ENCODE peak calls at places on chromosomes 4 and X, in ten cellular contexts. One of them, this sample, is unnamed.
A peak's percentile ranks its signal among the peaks of the same experiment; 100 is the strongest.

GRCh38 chr4:6032249-6033244 is 14.3 kb upstream of the C4orf50 start:
- DNase-seq in body of pancreas: peak; percentile 32
- DNase-seq in transverse colon: no peak
- DNase-seq in CD8-positive, alpha-beta T cell: no peak
- DNase-seq in heart left ventricle: no peak
- DNase-seq in A673: no peak
- DNase-seq in A549: no peak
- DNase-seq in cardiac muscle cell: no peak
- DNase-seq in upper lobe of right lung: no peak
- DNase-seq in gastrocnemius medialis: no peak
- DNase-seq in this sample: no peak

GRCh38 chr4:114076865-114077264 is 97.4 kb upstream of the ARSJ start:
- DNase-seq in heart left ventricle: no peak
- DNase-seq in A549: no peak
- DNase-seq in A673: no peak
- DNase-seq in upper lobe of right lung: no peak
- DNase-seq in body of pancreas: no peak
- DNase-seq in transverse colon: no peak
- DNase-seq in cardiac muscle cell: no peak
- DNase-seq in CD8-positive, alpha-beta T cell: no peak
- DNase-seq in gastrocnemius medialis: no peak
- DNase-seq in this sample: no peak

GRCh38 chr4:47536956-47537355 is 51.9 kb downstream of the ATP10D start:
- DNase-seq in body of pancreas: no peak
- DNase-seq in A673: no peak
- DNase-seq in transverse colon: no peak
- DNase-seq in CD8-positive, alpha-beta T cell: no peak
- DNase-seq in heart left ventricle: no peak
- DNase-seq in upper lobe of right lung: no peak
- DNase-seq in gastrocnemius medialis: no peak
- DNase-seq in A549: no peak
- DNase-seq in cardiac muscle cell: no peak
- DNase-seq in this sample: no peak

GRCh38 chrX:9578083-9578779 is 113.4 kb downstream of the TBL1X start:
- DNase-seq in A549: no peak
- DNase-seq in cardiac muscle cell: peak; percentile 63
- DNase-seq in upper lobe of right lung: no peak
- DNase-seq in heart left ventricle: no peak
- DNase-seq in CD8-positive, alpha-beta T cell: no peak
- DNase-seq in transverse colon: no peak
- DNase-seq in gastrocnemius medialis: no peak
- DNase-seq in A673: no peak
- DNase-seq in body of pancreas: no peak
- DNase-seq in this sample: no peak

GRCh38 chr4:38985363-38986065 is 46.7 kb downstream of the TMEM156 start:
- DNase-seq in gastrocnemius medialis: no peak
- DNase-seq in body of pancreas: no peak
- DNase-seq in cardiac muscle cell: no peak
- DNase-seq in transverse colon: no peak
- DNase-seq in A549: no peak
- DNase-seq in upper lobe of right lung: no peak
- DNase-seq in CD8-positive, alpha-beta T cell: no peak
- DNase-seq in heart left ventricle: no peak
- DNase-seq in A673: no peak
- DNase-seq in this sample: no peak

GRCh38 chr4:176671532-176671931 is 121.2 kb downstream of the VEGFC start:
- DNase-seq in heart left ventricle: peak; percentile 14
- DNase-seq in gastrocnemius medialis: no peak
- DNase-seq in upper lobe of right lung: no peak
- DNase-seq in transverse colon: no peak
- DNase-seq in A549: no peak
- DNase-seq in CD8-positive, alpha-beta T cell: no peak
- DNase-seq in A673: no peak
- DNase-seq in body of pancreas: peak; percentile 15
- DNase-seq in cardiac muscle cell: peak; percentile 95
- DNase-seq in this sample: no peak

GRCh38 chr4:117971406-117971805 is 62.9 kb upstream of the NDST3 start:
- DNase-seq in cardiac muscle cell: no peak
- DNase-seq in gastrocnemius medialis: no peak
- DNase-seq in transverse colon: no peak
- DNase-seq in CD8-positive, alpha-beta T cell: no peak
- DNase-seq in heart left ventricle: no peak
- DNase-seq in A549: no peak
- DNase-seq in A673: peak; percentile 92
- DNase-seq in body of pancreas: no peak
- DNase-seq in upper lobe of right lung: no peak
- DNase-seq in this sample: no peak

GRCh38 chr4:84547211-84547610 is 35.7 kb upstream of the CDS1 start:
- DNase-seq in upper lobe of right lung: no peak
- DNase-seq in body of pancreas: no peak
- DNase-seq in cardiac muscle cell: peak; percentile 25
- DNase-seq in heart left ventricle: no peak
- DNase-seq in gastrocnemius medialis: no peak
- DNase-seq in transverse colon: no peak
- DNase-seq in CD8-positive, alpha-beta T cell: no peak
- DNase-seq in A673: no peak
- DNase-seq in A549: no peak
- DNase-seq in this sample: no peak

GRCh38 chr4:4864443-4864939 is 5.0 kb downstream of the MSX1 start:
- DNase-seq in upper lobe of right lung: no peak
- DNase-seq in body of pancreas: no peak
- DNase-seq in A549: no peak
- DNase-seq in CD8-positive, alpha-beta T cell: no peak
- DNase-seq in cardiac muscle cell: no peak
- DNase-seq in heart left ventricle: no peak
- DNase-seq in A673: no peak
- DNase-seq in gastrocnemius medialis: no peak
- DNase-seq in transverse colon: no peak
- DNase-seq in this sample: no peak

GRCh38 chrX:97057349-97057909 is 173.7 kb downstream of the RPA4 start:
- DNase-seq in heart left ventricle: no peak
- DNase-seq in CD8-positive, alpha-beta T cell: no peak
- DNase-seq in upper lobe of right lung: no peak
- DNase-seq in transverse colon: no peak
- DNase-seq in gastrocnemius medialis: no peak
- DNase-seq in cardiac muscle cell: no peak
- DNase-seq in body of pancreas: no peak
- DNase-seq in A673: no peak
- DNase-seq in A549: no peak
- DNase-seq in this sample: no peak

GRCh38 chr4:38177035-38177791 is 217.0 kb downstream of the PTTG2 start:
- DNase-seq in cardiac muscle cell: peak; percentile 86
- DNase-seq in A673: no peak
- DNase-seq in gastrocnemius medialis: no peak
- DNase-seq in upper lobe of right lung: no peak
- DNase-seq in body of pancreas: peak; percentile 59
- DNase-seq in transverse colon: peak; percentile 46
- DNase-seq in CD8-positive, alpha-beta T cell: peak; percentile 44
- DNase-seq in A549: no peak
- DNase-seq in heart left ventricle: peak; percentile 47
- DNase-seq in this sample: peak; percentile 50

GRCh38 chr4:177596035-177596434 is 153.8 kb upstream of the AGA start:
- DNase-seq in A673: peak; percentile 32
- DNase-seq in body of pancreas: peak; percentile 89
- DNase-seq in upper lobe of right lung: no peak
- DNase-seq in CD8-positive, alpha-beta T cell: no peak
- DNase-seq in heart left ventricle: no peak
- DNase-seq in gastrocnemius medialis: peak; percentile 37
- DNase-seq in A549: peak; percentile 62
- DNase-seq in transverse colon: no peak
- DNase-seq in cardiac muscle cell: peak; percentile 67
- DNase-seq in this sample: no peak

GRCh38 chr4:176761872-176762271 is 30.9 kb downstream of the VEGFC start:
- DNase-seq in upper lobe of right lung: no peak
- DNase-seq in CD8-positive, alpha-beta T cell: no peak
- DNase-seq in A673: no peak
- DNase-seq in A549: no peak
- DNase-seq in heart left ventricle: no peak
- DNase-seq in gastrocnemius medialis: no peak
- DNase-seq in cardiac muscle cell: no peak
- DNase-seq in transverse colon: no peak
- DNase-seq in body of pancreas: no peak
- DNase-seq in this sample: no peak

GRCh38 chrX:2691543-2692220 is 587 bp downstream of the CD99 start:
- DNase-seq in A673: peak; percentile 74
- DNase-seq in heart left ventricle: peak; percentile 75
- DNase-seq in transverse colon: peak; percentile 41
- DNase-seq in CD8-positive, alpha-beta T cell: peak; percentile 26
- DNase-seq in upper lobe of right lung: peak; percentile 82
- DNase-seq in body of pancreas: no peak
- DNase-seq in A549: peak; percentile 52
- DNase-seq in cardiac muscle cell: peak; percentile 62
- DNase-seq in gastrocnemius medialis: peak; percentile 77
- DNase-seq in this sample: no peak

GRCh38 chrX:7582191-7582590 is 260.8 kb upstream of the VCX start:
- DNase-seq in gastrocnemius medialis: no peak
- DNase-seq in A549: no peak
- DNase-seq in CD8-positive, alpha-beta T cell: no peak
- DNase-seq in body of pancreas: no peak
- DNase-seq in heart left ventricle: no peak
- DNase-seq in cardiac muscle cell: no peak
- DNase-seq in A673: no peak
- DNase-seq in transverse colon: no peak
- DNase-seq in upper lobe of right lung: no peak
- DNase-seq in this sample: no peak

GRCh38 chr4:13328591-13328990 is 155.5 kb downstream of the RAB28 start:
- DNase-seq in body of pancreas: no peak
- DNase-seq in A673: no peak
- DNase-seq in cardiac muscle cell: no peak
- DNase-seq in upper lobe of right lung: no peak
- DNase-seq in gastrocnemius medialis: no peak
- DNase-seq in transverse colon: no peak
- DNase-seq in heart left ventricle: no peak
- DNase-seq in A549: no peak
- DNase-seq in CD8-positive, alpha-beta T cell: no peak
- DNase-seq in this sample: no peak

GRCh38 chrX:69535661-69536060 is 31.5 kb downstream of the NALF2 start:
- DNase-seq in cardiac muscle cell: no peak
- DNase-seq in heart left ventricle: no peak
- DNase-seq in CD8-positive, alpha-beta T cell: no peak
- DNase-seq in body of pancreas: no peak
- DNase-seq in transverse colon: no peak
- DNase-seq in A549: no peak
- DNase-seq in gastrocnemius medialis: no peak
- DNase-seq in A673: no peak
- DNase-seq in upper lobe of right lung: no peak
- DNase-seq in this sample: no peak

GRCh38 chr4:86218721-86219481 is 141.0 kb downstream of the MAPK10 start:
- DNase-seq in A673: no peak
- DNase-seq in body of pancreas: no peak
- DNase-seq in CD8-positive, alpha-beta T cell: no peak
- DNase-seq in transverse colon: no peak
- DNase-seq in A549: no peak
- DNase-seq in upper lobe of right lung: no peak
- DNase-seq in cardiac muscle cell: peak; percentile 89
- DNase-seq in gastrocnemius medialis: no peak
- DNase-seq in heart left ventricle: no peak
- DNase-seq in this sample: no peak

GRCh38 chr4:149897784-149898183 is 82.1 kb upstream of the IQCM start:
- DNase-seq in A549: no peak
- DNase-seq in transverse colon: no peak
- DNase-seq in heart left ventricle: no peak
- DNase-seq in body of pancreas: no peak
- DNase-seq in CD8-positive, alpha-beta T cell: no peak
- DNase-seq in upper lobe of right lung: no peak
- DNase-seq in A673: peak; percentile 53
- DNase-seq in cardiac muscle cell: peak; percentile 42
- DNase-seq in gastrocnemius medialis: no peak
- DNase-seq in this sample: no peak

GRCh38 chr4:110074570-110074969 is 123.8 kb downstream of the ELOVL6 start:
- DNase-seq in upper lobe of right lung: no peak
- DNase-seq in A549: no peak
- DNase-seq in heart left ventricle: no peak
- DNase-seq in cardiac muscle cell: no peak
- DNase-seq in gastrocnemius medialis: no peak
- DNase-seq in CD8-positive, alpha-beta T cell: no peak
- DNase-seq in A673: no peak
- DNase-seq in body of pancreas: no peak
- DNase-seq in transverse colon: peak; percentile 17
- DNase-seq in this sample: no peak
- TF ChIP-seq CTCF in upper lobe of right lung: no peak
- TF ChIP-seq CTCF in A549: no peak
- TF ChIP-seq CTCF in heart left ventricle: no peak
- TF ChIP-seq CTCF in cardiac muscle cell: no peak
- TF ChIP-seq CTCF in gastrocnemius medialis: no peak
- TF ChIP-seq CTCF in CD8-positive, alpha-beta T cell: no peak
- TF ChIP-seq CTCF in A673: no peak
- TF ChIP-seq CTCF in body of pancreas: no peak
- TF ChIP-seq CTCF in transverse colon: no peak
- TF ChIP-seq CTCF in this sample: no peak

GRCh38 chrX:150507251-150507856 is 61.1 kb upstream of the MTM1 start:
- DNase-seq in heart left ventricle: peak; percentile 18
- DNase-seq in cardiac muscle cell: no peak
- DNase-seq in upper lobe of right lung: no peak
- DNase-seq in body of pancreas: peak; percentile 53
- DNase-seq in gastrocnemius medialis: no peak
- DNase-seq in A673: no peak
- DNase-seq in A549: no peak
- DNase-seq in CD8-positive, alpha-beta T cell: no peak
- DNase-seq in transverse colon: peak; percentile 32
- DNase-seq in this sample: no peak
- H3K27ac ChIP-seq in heart left ventricle: peak overlapping the region; percentile 77
- H3K27ac ChIP-seq in cardiac muscle cell: no peak overlapping the region
- H3K27ac ChIP-seq in upper lobe of right lung: peak overlapping the region; percentile 77
- H3K27ac ChIP-seq in body of pancreas: peak overlapping the region; percentile 89
- H3K27ac ChIP-seq in gastrocnemius medialis: peak overlapping the region; percentile 54
- H3K27ac ChIP-seq in A673: no peak overlapping the region
- H3K27ac ChIP-seq in A549: no peak overlapping the region
- H3K27ac ChIP-seq in CD8-positive, alpha-beta T cell: no peak overlapping the region
- H3K27ac ChIP-seq in transverse colon: peak overlapping the region; percentile 57
- H3K27ac ChIP-seq in this sample: no peak overlapping the region

DNA sequence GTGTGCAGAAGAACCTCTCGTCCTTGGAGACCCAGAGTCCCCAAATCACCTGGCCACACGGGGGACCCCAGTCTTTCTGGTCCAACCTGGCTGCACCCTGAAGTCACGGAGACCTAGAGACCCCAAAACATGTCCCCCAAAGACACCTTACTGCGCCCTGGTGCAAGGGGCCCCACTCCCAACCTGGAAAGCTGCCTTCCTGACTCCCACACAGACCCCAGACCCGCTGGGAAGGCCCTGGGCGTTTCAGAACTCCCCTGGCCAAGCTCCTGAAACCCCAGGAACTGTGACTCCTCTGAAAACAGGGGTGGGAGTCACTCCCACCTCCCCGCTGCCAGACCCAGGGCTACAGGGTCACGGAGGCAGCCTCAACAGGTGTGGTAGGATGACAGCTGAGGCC is 12.7 kb upstream of the SHOX start:
- DNase-seq in heart left ventricle: no peak
- DNase-seq in gastrocnemius medialis: no peak
- DNase-seq in A549: no peak
- DNase-seq in CD8-positive, alpha-beta T cell: no peak
- DNase-seq in cardiac muscle cell: no peak
- DNase-seq in transverse colon: no peak
- DNase-seq in upper lobe of right lung: no peak
- DNase-seq in body of pancreas: no peak
- DNase-seq in A673: no peak
- DNase-seq in this sample: no peak
- H3K9me3 ChIP-seq in heart left ventricle: no peaks in the 10 kb centered on the region
- H3K9me3 ChIP-seq in gastrocnemius medialis: no peaks in the 10 kb centered on the region
- H3K9me3 ChIP-seq in A549: no peaks in the 10 kb centered on the region
- H3K9me3 ChIP-seq in CD8-positive, alpha-beta T cell: no peaks in the 10 kb centered on the region
- H3K9me3 ChIP-seq in cardiac muscle cell: no peaks in the 10 kb centered on the region
- H3K9me3 ChIP-seq in transverse colon: no peaks in the 10 kb centered on the region
- H3K9me3 ChIP-seq in upper lobe of right lung: no peaks in the 10 kb centered on the region
- H3K9me3 ChIP-seq in body of pancreas: no peaks in the 10 kb centered on the region
- H3K9me3 ChIP-seq in A673: no peaks in the 10 kb centered on the region
- H3K9me3 ChIP-seq in this sample: no peaks in the 10 kb centered on the region

GRCh38 chr4:98606879-98607278 is 51.5 kb downstream of the TSPAN5 start:
- DNase-seq in transverse colon: no peak
- DNase-seq in CD8-positive, alpha-beta T cell: no peak
- DNase-seq in upper lobe of right lung: no peak
- DNase-seq in cardiac muscle cell: no peak
- DNase-seq in gastrocnemius medialis: no peak
- DNase-seq in body of pancreas: no peak
- DNase-seq in A549: no peak
- DNase-seq in heart left ventricle: no peak
- DNase-seq in A673: no peak
- DNase-seq in this sample: no peak
- TF ChIP-seq CTCF in transverse colon: no peak
- TF ChIP-seq CTCF in CD8-positive, alpha-beta T cell: no peak
- TF ChIP-seq CTCF in upper lobe of right lung: no peak
- TF ChIP-seq CTCF in cardiac muscle cell: no peak
- TF ChIP-seq CTCF in gastrocnemius medialis: no peak
- TF ChIP-seq CTCF in body of pancreas: no peak
- TF ChIP-seq CTCF in A549: no peak
- TF ChIP-seq CTCF in heart left ventricle: no peak
- TF ChIP-seq CTCF in A673: no peak
- TF ChIP-seq CTCF in this sample: no peak